ENCODE peak calls at places on chromosomes 12 and 14, in six cellular contexts. One of them, this sample, is unnamed.

GRCh38 chr14:93834739-93835383 is 46.6 kb upstream of the PRIMA1 start:
- DNase-seq in pancreas: no peak
- DNase-seq in tibial artery: no peak
- DNase-seq in left lung: no peak
- DNase-seq in mammary epithelial cell: peak; percentile 6
- DNase-seq in psoas muscle: no peak
- DNase-seq in this sample: no peak

GRCh38 chr12:107415066-107415465 is 270.5 kb upstream of the PWP1 start:
- DNase-seq in psoas muscle: no peak
- DNase-seq in left lung: no peak
- DNase-seq in tibial artery: no peak
- DNase-seq in pancreas: no peak
- DNase-seq in mammary epithelial cell: peak; percentile 74
- DNase-seq in this sample: no peak

GRCh38 chr14:58736606-58737005 is 98.8 kb downstream of the DACT1 start:
- DNase-seq in mammary epithelial cell: no peak
- DNase-seq in tibial artery: no peak
- DNase-seq in psoas muscle: no peak
- DNase-seq in left lung: no peak
- DNase-seq in pancreas: no peak
- DNase-seq in this sample: no peak

GRCh38 chr12:95037906-95038305 is 34.4 kb upstream of the NDUFA12 start:
- DNase-seq in mammary epithelial cell: no peak
- DNase-seq in tibial artery: no peak
- DNase-seq in pancreas: no peak
- DNase-seq in psoas muscle: no peak
- DNase-seq in left lung: no peak
- DNase-seq in this sample: no peak

GRCh38 chr12:1329784-1330474 is 264.5 kb downstream of the FBXL14 start:
- DNase-seq in psoas muscle: no peak
- DNase-seq in left lung: no peak
- DNase-seq in tibial artery: no peak
- DNase-seq in mammary epithelial cell: no peak
- DNase-seq in pancreas: no peak
- DNase-seq in this sample: no peak

GRCh38 chr12:65761301-65761700 is 63.0 kb upstream of the HMGA2 start:
- DNase-seq in mammary epithelial cell: no peak
- DNase-seq in left lung: no peak
- DNase-seq in psoas muscle: no peak
- DNase-seq in pancreas: no peak
- DNase-seq in tibial artery: no peak
- DNase-seq in this sample: no peak

GRCh38 chr12:4648499-4649357 is at the start of the genes AKAP3 and NDUFA9:
- DNase-seq in pancreas: peak; percentile 76
- DNase-seq in mammary epithelial cell: peak; percentile 83
- DNase-seq in left lung: peak; percentile 90
- DNase-seq in tibial artery: peak; percentile 85
- DNase-seq in psoas muscle: peak; percentile 79
- DNase-seq in this sample: peak; percentile 66

GRCh38 chr14:72961579-72962335 is 35.5 kb downstream of the DCAF4 start:
- DNase-seq in pancreas: no peak
- DNase-seq in mammary epithelial cell: peak; percentile 93
- DNase-seq in psoas muscle: no peak
- DNase-seq in left lung: no peak
- DNase-seq in tibial artery: no peak
- DNase-seq in this sample: no peak

GRCh38 chr12:120820885-120821510 is 83.2 kb downstream of the SPPL3 start:
- DNase-seq in left lung: no peak
- DNase-seq in pancreas: no peak
- DNase-seq in tibial artery: no peak
- DNase-seq in psoas muscle: no peak
- DNase-seq in mammary epithelial cell: no peak
- DNase-seq in this sample: no peak

GRCh38 chr14:61504841-61505340 is 183.5 kb downstream of the PRKCH start:
- DNase-seq in mammary epithelial cell: no peak
- DNase-seq in tibial artery: no peak
- DNase-seq in pancreas: no peak
- DNase-seq in left lung: no peak
- DNase-seq in psoas muscle: no peak
- DNase-seq in this sample: no peak

GRCh38 chr12:115541891-115542361 is 735.6 kb downstream of the MED13L start:
- DNase-seq in tibial artery: no peak
- DNase-seq in pancreas: no peak
- DNase-seq in psoas muscle: no peak
- DNase-seq in mammary epithelial cell: peak; percentile 79
- DNase-seq in left lung: no peak
- DNase-seq in this sample: no peak

DNA sequence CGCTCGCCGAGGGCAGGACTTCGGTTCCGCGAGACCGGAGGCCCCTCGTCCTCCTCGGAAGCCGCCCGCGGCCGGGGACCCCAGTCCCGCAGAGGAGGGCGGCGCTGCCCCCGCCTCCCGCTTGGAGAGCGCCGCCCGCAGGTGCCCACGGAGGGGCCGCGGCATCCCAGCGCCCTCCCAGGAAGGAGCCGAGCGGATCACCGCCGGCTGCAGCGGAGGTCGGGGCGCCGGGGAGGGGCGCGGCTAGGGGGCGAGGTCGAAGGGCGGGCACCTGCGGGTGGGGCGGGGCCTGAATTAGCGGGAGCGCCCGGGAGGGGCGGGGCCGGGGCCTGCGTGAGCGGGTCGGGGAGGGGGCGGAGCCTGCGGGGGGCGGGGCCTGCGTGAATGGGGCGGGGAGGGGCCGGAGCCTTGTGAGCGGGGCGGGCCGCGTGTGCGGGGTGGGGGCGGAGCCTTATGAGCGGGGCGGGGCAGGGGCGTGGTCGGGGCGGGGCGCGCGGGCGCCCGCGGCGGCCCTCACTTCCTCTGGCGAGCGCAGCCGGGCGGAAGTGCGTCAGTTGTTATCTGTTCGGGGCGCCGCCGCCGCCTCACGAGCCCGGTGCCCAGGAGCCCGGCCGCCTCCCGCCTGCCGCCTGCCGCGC is at the start of gene FBRSL1:
- DNase-seq in left lung: peak; percentile 97
- DNase-seq in tibial artery: peak; percentile 93
- DNase-seq in psoas muscle: peak; percentile 90
- DNase-seq in pancreas: peak; percentile 86
- DNase-seq in mammary epithelial cell: peak; percentile 66
- DNase-seq in this sample: peak; percentile 91
- H3K4me1 ChIP-seq in left lung: peaks cover 23% of the 10 kb centered on the region
- H3K4me1 ChIP-seq in tibial artery: peaks cover 53% of the 10 kb centered on the region
- H3K4me1 ChIP-seq in psoas muscle: peaks cover 38% of the 10 kb centered on the region
- H3K4me1 ChIP-seq in pancreas: peaks cover 16% of the 10 kb centered on the region
- H3K4me1 ChIP-seq in mammary epithelial cell: peaks cover 42% of the 10 kb centered on the region
- H3K4me1 ChIP-seq in this sample: peaks cover 41% of the 10 kb centered on the region

GRCh38 chr12:69007858-69008314 is 74.9 kb upstream of the CPM start:
- DNase-seq in mammary epithelial cell: peak; percentile 5
- DNase-seq in tibial artery: no peak
- DNase-seq in left lung: no peak
- DNase-seq in pancreas: no peak
- DNase-seq in psoas muscle: no peak
- DNase-seq in this sample: no peak
- H3K4me3 ChIP-seq in mammary epithelial cell: no peak overlapping the region
- H3K4me3 ChIP-seq in tibial artery: no peak overlapping the region
- H3K4me3 ChIP-seq in left lung: no peak overlapping the region
- H3K4me3 ChIP-seq in pancreas: no peak overlapping the region
- H3K4me3 ChIP-seq in psoas muscle: no peak overlapping the region
- H3K4me3 ChIP-seq in this sample: no peak overlapping the region

DNA sequence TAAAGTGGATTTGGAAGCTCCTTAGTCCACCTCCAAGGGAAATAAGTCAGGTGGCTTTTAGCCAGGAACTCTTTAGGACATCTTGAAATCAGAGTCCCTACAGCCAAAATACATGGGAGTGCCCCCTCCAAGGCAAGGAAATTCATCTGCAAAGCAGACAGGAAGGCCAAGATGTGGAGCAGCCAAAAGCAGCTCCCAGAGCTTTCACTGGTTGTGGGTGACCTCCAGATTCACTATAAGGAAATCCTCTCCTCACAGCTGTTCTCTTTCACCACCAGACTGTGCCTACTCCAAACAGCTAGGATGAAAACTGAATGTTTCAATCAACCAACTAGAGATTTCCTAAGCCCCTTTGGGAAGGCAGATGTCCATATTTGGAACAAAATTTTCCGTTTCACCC is 6.7 kb downstream of the TTC9 start:
- DNase-seq in left lung: no peak
- DNase-seq in tibial artery: no peak
- DNase-seq in psoas muscle: no peak
- DNase-seq in mammary epithelial cell: no peak
- DNase-seq in pancreas: no peak
- DNase-seq in this sample: no peak
- H3K4me1 ChIP-seq in left lung: peaks cover 3% of the 10 kb centered on the region
- H3K4me1 ChIP-seq in tibial artery: no peaks in the 10 kb centered on the region
- H3K4me1 ChIP-seq in psoas muscle: no peaks in the 10 kb centered on the region
- H3K4me1 ChIP-seq in mammary epithelial cell: peaks cover 8% of the 10 kb centered on the region
- H3K4me1 ChIP-seq in pancreas: no peaks in the 10 kb centered on the region
- H3K4me1 ChIP-seq in this sample: peaks cover 43% of the 10 kb centered on the region

GRCh38 chr14:50784683-50785505 is 46.1 kb downstream of the NIN start:
- DNase-seq in left lung: peak; percentile 67
- DNase-seq in mammary epithelial cell: no peak
- DNase-seq in pancreas: no peak
- DNase-seq in tibial artery: no peak
- DNase-seq in psoas muscle: no peak
- DNase-seq in this sample: no peak
- H3K4me3 ChIP-seq in left lung: no peak overlapping the region
- H3K4me3 ChIP-seq in mammary epithelial cell: no peak overlapping the region
- H3K4me3 ChIP-seq in pancreas: no peak overlapping the region
- H3K4me3 ChIP-seq in tibial artery: no peak overlapping the region
- H3K4me3 ChIP-seq in psoas muscle: no peak overlapping the region
- H3K4me3 ChIP-seq in this sample: peak overlapping the region; percentile 3